ENCODE peak calls at places on chromosome 10, in nine cellular contexts. U is astrocyte; V is gastrocnemius medialis; J is HepG2; W is GM23248; S is A673; O is upper lobe of right lung; Z is CD8-positive, alpha-beta memory T cell; N is HCT116. M is an unnamed sample.

GRCh38 chr10:43255644-43256431 is 11.0 kb downstream of the RASGEF1A start:
- DNase-seq in J (peak; percentile 24), N (peak; percentile 21), V (no peak), W (peak; percentile 56), O (peak; percentile 63), S (peak; percentile 63), Z (peak; percentile 28), U (no peak), M (peak; percentile 15)

GRCh38 chr10:70070834-70071233 is 18.2 kb downstream of the MACROH2A2 start:
- DNase-seq in V (no peak), N (no peak), U (no peak), Z (no peak), J (no peak), O (no peak), W (no peak), S (no peak), M (no peak)

GRCh38 chr10:75610187-75610586 is 178.8 kb downstream of the LRMDA start:
- DNase-seq in U (no peak), N (no peak), V (no peak), Z (no peak), O (no peak), S (no peak), J (no peak), W (no peak), M (no peak)

GRCh38 chr10:77386833-77387232 is 250.8 kb downstream of the KCNMA1 start:
- DNase-seq in Z (no peak), V (no peak), U (peak; percentile 80), W (peak; percentile 73), S (no peak), N (no peak), J (no peak), O (no peak), M (no peak)

GRCh38 chr10:29798876-29799690 is 164.3 kb upstream of the SVIL start:
- DNase-seq in N (no peak), Z (no peak), S (no peak), O (no peak), U (no peak), W (peak; percentile 45), V (no peak), J (no peak), M (no peak)

GRCh38 chr10:84140036-84140379 is 699 bp downstream of the GHITM start:
- DNase-seq in U (peak; percentile 12), Z (no peak), O (no peak), N (no peak), J (peak; percentile 51), W (peak; percentile 66), V (peak; percentile 35), S (no peak), M (no peak)

GRCh38 chr10:50846753-50847152 is 38.7 kb downstream of the A1CF start:
- DNase-seq in V (no peak), U (peak; percentile 12), Z (no peak), N (peak; percentile 74), S (no peak), O (no peak), J (no peak), W (peak; percentile 34), M (no peak)

GRCh38 chr10:69181433-69181832 is 1.4 kb downstream of the SUPV3L1 start:
- DNase-seq in V (no peak), N (no peak), W (peak; percentile 19), O (no peak), S (no peak), J (no peak), U (no peak), Z (no peak), M (no peak)

GRCh38 chr10:112299456-112299855 is 16.3 kb downstream of the TECTB start:
- DNase-seq in S (no peak), J (no peak), V (no peak), W (no peak), N (no peak), U (no peak), Z (no peak), O (no peak), M (no peak)

GRCh38 chr10:112298581-112298980 is 15.4 kb downstream of the TECTB start:
- DNase-seq in W (no peak), J (no peak), O (no peak), U (no peak), N (no peak), S (no peak), V (no peak), Z (no peak), M (no peak)

GRCh38 chr10:112303528-112303927 is 20.3 kb downstream of the TECTB start:
- DNase-seq in S (no peak), J (no peak), O (no peak), W (no peak), U (no peak), N (no peak), Z (no peak), V (no peak), M (no peak)

GRCh38 chr10:112304460-112304859 is 21.3 kb downstream of the TECTB start:
- DNase-seq in J (peak; percentile 89), S (no peak), O (no peak), W (peak; percentile 87), Z (no peak), N (no peak), U (no peak), V (no peak), M (no peak)

DNA sequence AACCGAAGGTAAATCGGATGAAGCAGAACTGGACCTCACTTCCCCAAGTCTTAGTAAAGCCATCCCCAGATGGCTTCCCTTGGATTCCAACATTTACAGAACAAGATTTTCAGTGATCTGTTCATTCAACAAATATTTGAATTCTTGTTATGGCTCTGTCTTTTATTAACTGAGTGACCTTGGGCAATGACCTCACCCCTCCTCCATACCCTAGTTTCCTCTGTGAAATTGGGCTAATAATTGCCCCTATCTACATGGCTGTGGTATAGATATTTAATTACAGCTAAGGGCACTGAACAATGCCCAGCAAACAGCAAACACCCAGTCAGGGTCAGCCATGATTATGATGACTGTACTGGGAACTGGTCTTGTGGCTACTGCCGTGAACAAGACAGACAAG is 19.1 kb downstream of the TECTB start:
- DNase-seq in J (peak; percentile 67), Z (no peak), W (no peak), V (no peak), S (no peak), N (no peak), U (no peak), O (no peak), M (no peak)
- H3K27ac ChIP-seq in J (peak overlapping the region; percentile 72), Z (no peak overlapping the region), W (no peak overlapping the region), V (no peak overlapping the region), S (no peak overlapping the region), N (no peak overlapping the region), U (no peak overlapping the region), O (no peak overlapping the region), M (no peak overlapping the region)

GRCh38 chr10:103859161-103860141 is 4.1 kb upstream of the SH3PXD2A start:
- DNase-seq in W (peak; percentile 71), Z (peak; percentile 31), V (peak; percentile 35), N (peak; percentile 50), O (no peak), J (peak; percentile 72), U (peak; percentile 40), S (peak; percentile 86), M (peak; percentile 73)
- H3K27ac ChIP-seq in W (no peak overlapping the region), Z (no peak overlapping the region), V (peak overlapping the region; percentile 4), N (no peak overlapping the region), O (no peak overlapping the region), J (no peak overlapping the region), U (no peak overlapping the region), S (no peak overlapping the region), M (no peak overlapping the region)

DNA sequence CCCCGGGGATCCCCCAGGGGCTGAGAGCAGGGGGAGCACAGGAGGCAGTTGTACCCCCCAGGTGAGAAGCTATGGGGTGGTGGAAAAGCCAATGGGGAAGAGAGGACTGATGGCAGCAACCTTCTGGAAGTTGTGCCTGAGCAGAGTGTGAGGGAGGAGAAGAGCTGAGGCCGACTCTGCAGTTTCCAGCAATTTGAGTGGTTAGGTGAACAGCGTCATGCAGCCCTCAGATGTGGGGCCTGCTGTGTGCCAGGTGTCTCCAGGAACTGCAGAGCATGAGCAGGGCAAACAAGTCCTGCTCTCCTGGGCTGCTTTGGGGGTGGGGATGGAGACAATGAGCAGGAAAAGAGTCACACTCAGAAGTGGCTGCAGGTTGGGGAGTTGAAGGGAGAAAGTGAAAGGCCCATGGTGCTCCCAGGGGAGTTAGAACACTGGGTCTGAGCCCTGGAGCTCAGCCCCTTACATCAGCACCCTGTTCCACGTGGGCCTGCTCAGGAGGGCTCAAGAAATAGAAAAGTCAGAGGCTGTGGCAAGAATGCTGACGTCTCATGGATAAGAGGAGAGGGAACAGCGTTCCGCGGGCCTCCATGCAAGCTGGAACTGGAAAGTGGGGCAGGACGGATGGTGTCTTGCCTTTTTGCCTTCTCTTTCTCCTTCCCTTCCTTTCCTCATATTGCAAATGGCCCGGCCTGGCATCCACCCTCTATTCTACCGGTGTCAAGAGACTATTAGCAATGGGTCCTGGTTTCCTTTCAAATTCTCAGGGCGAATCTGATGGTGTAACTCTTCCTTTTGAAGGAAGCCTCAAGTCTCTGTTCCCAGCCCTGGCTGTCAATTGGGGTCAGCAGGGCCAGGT is 4.0 kb upstream of the AFAP1L2 start:
- DNase-seq in W (no peak), U (no peak), V (no peak), N (no peak), Z (no peak), J (no peak), O (no peak), S (no peak), M (no peak)
- H3K27ac ChIP-seq in W (no peak overlapping the region), U (no peak overlapping the region), V (no peak overlapping the region), N (no peak overlapping the region), Z (no peak overlapping the region), J (no peak overlapping the region), O (no peak overlapping the region), S (no peak overlapping the region), M (no peak overlapping the region)

GRCh38 chr10:74290703-74291102 is 139.7 kb downstream of the ADK start:
- DNase-seq in U (peak; percentile 79), N (no peak), W (peak; percentile 81), O (no peak), V (no peak), S (peak; percentile 37), J (no peak), Z (no peak), M (no peak)

GRCh38 chr10:74289956-74290355 is 138.9 kb downstream of the ADK start:
- DNase-seq in S (no peak), J (no peak), O (no peak), W (peak; percentile 43), Z (no peak), V (no peak), U (peak; percentile 21), N (no peak), M (no peak)

GRCh38 chr10:74292871-74293427 is 141.9 kb downstream of the ADK start:
- DNase-seq in Z (no peak), V (no peak), W (peak; percentile 57), N (peak; percentile 10), O (no peak), U (peak; percentile 93), S (no peak), J (no peak), M (no peak)

GRCh38 chr10:74297389-74298080 is 146.5 kb downstream of the ADK start:
- DNase-seq in J (no peak), Z (no peak), W (peak; percentile 50), V (no peak), S (no peak), U (no peak), O (no peak), N (no peak), M (no peak)

GRCh38 chr10:74293686-74294365 is 142.8 kb downstream of the ADK start:
- DNase-seq in J (no peak), W (peak; percentile 78), Z (no peak), S (no peak), U (peak; percentile 85), N (no peak), V (no peak), O (no peak), M (no peak)
- H3K27ac ChIP-seq in J (no peak overlapping the region), W (peak overlapping the region; percentile 75), Z (no peak overlapping the region), S (no peak overlapping the region), U (peak overlapping the region; percentile 79), N (peak overlapping the region; percentile 53), V (no peak overlapping the region), O (no peak overlapping the region), M (no peak overlapping the region)

M was measured in small intestine.